ENCODE peak calls at places on chromosome 12, in eight cellular contexts. T is CD8-positive, alpha-beta T cell; V is fibroblast of lung; E is nephron progenitor cell; A is psoas muscle; R is uterus; M is PC-3; Q is cardiac muscle cell. D is an unnamed sample.

GRCh38 chr12:3323002-3323685 is 167.9 kb upstream of the PRMT8 start:
- DNase-seq in V (no peak), Q (no peak), R (no peak), M (no peak), E (no peak), A (no peak), T (no peak), D (no peak)

GRCh38 chr12:46915861-46916260 is 90.1 kb upstream of the SLC38A4 start:
- DNase-seq in Q (peak), A (no peak), T (no peak), R (peak), E (peak), M (no peak), V (peak), D (no peak)

GRCh38 chr12:113154351-113154973 is 4.9 kb downstream of the CFAP73 start:
- DNase-seq in A (no peak), R (no peak), E (peak), V (peak), T (no peak), M (no peak), Q (peak), D (no peak)

GRCh38 chr12:67077617-67078016 is 191.5 kb upstream of the CAND1 start:
- DNase-seq in T (no peak), R (no peak), E (no peak), A (no peak), Q (no peak), V (peak), M (peak), D (no peak)

GRCh38 chr12:112005419-112006395 is 7.3 kb downstream of the TMEM116 start:
- DNase-seq in Q (peak), M (peak), V (peak), R (no peak), A (no peak), T (no peak), E (no peak), D (no peak)

GRCh38 chr12:10454531-10454930 is 1.4 kb upstream of the KLRC1 start:
- DNase-seq in Q (no peak), R (no peak), E (no peak), M (no peak), T (no peak), V (no peak), A (no peak), D (no peak)

GRCh38 chr12:79378496-79378895 is 312.3 kb downstream of the PAWR start:
- DNase-seq in V (peak), A (no peak), T (no peak), E (no peak), M (no peak), Q (no peak), R (no peak), D (no peak)

GRCh38 chr12:12564911-12565310 is 2.2 kb upstream of the DUSP16 start:
- DNase-seq in M (peak), E (no peak), R (no peak), T (no peak), Q (no peak), V (no peak), A (no peak), D (no peak)

GRCh38 chr12:128817115-128818015 is 6.4 kb downstream of the SLC15A4 start:
- DNase-seq in R (peak), A (peak), Q (peak), T (no peak), E (no peak), M (no peak), V (peak), D (peak)

GRCh38 chr12:47377414-47378221 is 297.9 kb upstream of the AMIGO2 start:
- DNase-seq in E (no peak), M (peak), R (peak), V (peak), T (no peak), Q (peak), A (peak), D (no peak)

GRCh38 chr12:106733660-106734059 is 40.8 kb upstream of the RIC8B start:
- DNase-seq in M (no peak), V (peak), T (no peak), E (no peak), A (no peak), R (no peak), Q (peak), D (no peak)

GRCh38 chr12:71223139-71223538 is 65.3 kb upstream of the TSPAN8 start:
- DNase-seq in V (no peak), T (no peak), Q (no peak), A (no peak), M (peak), E (no peak), R (no peak), D (no peak)

GRCh38 chr12:124927325-124928094 is 13.1 kb upstream of the UBC start:
- DNase-seq in E (peak), A (peak), R (peak), T (peak), Q (peak), V (peak), M (peak), D (peak)

GRCh38 chr12:9951026-9951652 is 19.0 kb upstream of the CLEC2A start:
- DNase-seq in E (no peak), R (no peak), M (no peak), T (peak), V (no peak), Q (no peak), A (no peak), D (peak)

GRCh38 chr12:49945394-49946080 is 5.0 kb upstream of the AQP2 start:
- DNase-seq in M (peak), T (peak), E (peak), A (peak), R (peak), V (peak), Q (peak), D (peak)

GRCh38 chr12:124762791-124763593 is 100.7 kb downstream of the SCARB1 start:
- DNase-seq in V (no peak), R (no peak), M (no peak), E (no peak), Q (peak), A (no peak), T (no peak), D (no peak)

GRCh38 chr12:49086116-49086515 is 8.5 kb downstream of the DHH start:
- DNase-seq in A (no peak), E (no peak), M (no peak), Q (peak), V (no peak), T (no peak), R (no peak), D (no peak)

GRCh38 chr12:13980548-13981295 is 680 bp downstream of the GRIN2B start:
- DNase-seq in Q (no peak), V (no peak), A (no peak), M (no peak), T (no peak), R (no peak), E (peak), D (no peak)

GRCh38 chr12:109449845-109450532 is 27.1 kb downstream of the KCTD10 start:
- DNase-seq in V (no peak), A (no peak), Q (no peak), E (no peak), R (no peak), M (no peak), T (no peak), D (no peak)
- TF ChIP-seq CTCF in V (no peak), A (no peak), Q (no peak), E (no peak), R (no peak), M (no peak), T (no peak), D (peak)

GRCh38 chr12:103542078-103542477 is 45.0 kb upstream of the STAB2 start:
- DNase-seq in V (no peak), M (no peak), E (no peak), T (no peak), A (no peak), Q (no peak), R (no peak), D (no peak)

GRCh38 chr12:103548622-103549601 is 38.2 kb upstream of the STAB2 start:
- DNase-seq in M (peak), Q (peak), V (peak), R (peak), T (peak), A (peak), E (peak), D (peak)

GRCh38 chr12:103546959-103547358 is 40.1 kb upstream of the STAB2 start:
- DNase-seq in R (no peak), Q (no peak), A (no peak), V (no peak), M (peak), T (no peak), E (no peak), D (no peak)

DNA sequence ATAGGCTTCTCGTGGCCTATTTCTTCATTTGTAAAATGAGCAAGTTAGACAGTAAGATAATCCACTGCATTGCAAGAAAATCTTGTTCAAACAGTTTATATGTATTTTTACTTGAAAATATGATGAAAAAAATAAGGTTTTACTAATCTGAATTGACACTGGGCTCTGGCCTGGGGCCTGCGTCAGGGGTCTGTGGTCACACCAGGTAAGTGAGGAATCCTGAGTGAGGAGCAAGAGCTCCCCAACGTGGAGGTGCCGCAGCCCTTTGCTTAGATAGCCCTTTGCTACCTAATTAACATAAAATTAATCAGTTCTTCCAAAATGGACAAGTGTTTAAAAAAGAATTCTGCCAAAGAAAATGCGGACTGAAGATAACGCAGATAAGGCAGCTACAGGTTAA is 39.1 kb upstream of the STAB2 start:
- DNase-seq in A (no peak), V (no peak), E (no peak), Q (no peak), M (no peak), T (no peak), R (no peak), D (no peak)
- TF ChIP-seq CTCF in A (no peak), V (no peak), E (no peak), Q (no peak), M (no peak), T (no peak), R (no peak), D (no peak)

DNA sequence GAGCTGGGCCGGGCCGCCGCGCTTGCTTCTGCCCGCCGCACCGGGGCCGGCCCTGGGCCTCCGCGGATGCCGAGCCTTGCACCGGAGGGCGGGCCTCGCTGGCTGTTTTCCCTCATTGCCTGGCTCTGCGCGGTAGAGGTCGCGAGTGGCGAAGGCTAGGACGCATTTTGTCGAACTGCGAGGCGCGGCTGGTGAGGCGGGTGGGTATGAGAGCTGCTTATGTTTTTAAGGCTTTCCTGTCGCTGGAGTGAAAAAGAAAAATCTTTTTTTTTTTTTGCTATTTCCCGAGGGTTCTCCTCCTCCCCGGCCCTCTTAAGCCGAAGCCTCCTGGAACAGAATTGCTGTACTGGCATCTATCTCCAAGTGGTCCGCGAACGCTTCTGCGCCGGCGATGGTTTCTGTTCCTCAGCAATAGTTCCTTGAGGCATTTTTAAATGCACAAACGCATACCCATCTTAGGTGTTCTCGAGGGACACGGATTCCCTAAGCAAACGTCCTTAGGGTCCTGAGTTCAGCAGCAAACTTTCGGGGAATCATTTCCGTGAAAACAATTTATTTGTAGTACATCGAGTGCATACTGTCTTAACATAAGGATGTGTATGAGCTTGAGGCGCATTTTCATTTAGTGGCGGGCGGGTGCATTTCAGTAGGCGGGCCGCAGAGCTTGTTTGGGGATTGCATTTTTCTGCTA is 631 bp downstream of the RESF1 start:
- DNase-seq in T (peak), E (peak), Q (peak), A (peak), V (peak), R (peak), M (peak), D (peak)
- TF ChIP-seq CTCF in T (no peak), E (no peak), Q (peak), A (no peak), V (peak), R (peak), M (no peak), D (no peak)

GRCh38 chr12:51911307-51911706 is 4.0 kb downstream of the ACVRL1 start:
- DNase-seq in R (no peak), A (no peak), V (no peak), Q (no peak), E (no peak), M (no peak), T (no peak), D (no peak)

GRCh38 chr12:51914034-51914923 is 7.0 kb downstream of the ACVRL1 start:
- DNase-seq in T (no peak), R (no peak), A (no peak), V (no peak), Q (no peak), M (no peak), E (no peak), D (no peak)

GRCh38 chr12:51911788-51912711 is 4.7 kb downstream of the ACVRL1 start:
- DNase-seq in M (no peak), E (no peak), V (peak), R (no peak), T (no peak), A (peak), Q (peak), D (no peak)

GRCh38 chr12:51915003-51915625 is 7.8 kb downstream of the ACVRL1 start:
- DNase-seq in E (no peak), T (no peak), R (no peak), A (no peak), M (no peak), V (no peak), Q (no peak), D (no peak)

GRCh38 chr12:51913071-51914033 is 6.0 kb downstream of the ACVRL1 start:
- DNase-seq in R (no peak), E (no peak), T (no peak), A (no peak), V (no peak), Q (no peak), M (no peak), D (no peak)
- TF ChIP-seq CTCF in R (no peak), E (peak), T (no peak), A (no peak), V (no peak), Q (peak), M (peak), D (no peak)

GRCh38 chr12:105018001-105018400 is 31.9 kb downstream of the NOPCHAP1 start:
- DNase-seq in A (no peak), R (no peak), V (no peak), M (no peak), T (no peak), E (no peak), Q (no peak), D (no peak)
- TF ChIP-seq CTCF in A (no peak), R (no peak), V (no peak), M (no peak), T (no peak), E (no peak), Q (no peak), D (no peak)

GRCh38 chr12:2082321-2082720 is 29.5 kb downstream of the CACNA1C start:
- DNase-seq in Q (no peak), R (no peak), V (no peak), M (no peak), E (no peak), A (no peak), T (no peak), D (no peak)

GRCh38 chr12:2083008-2083407 is 30.2 kb downstream of the CACNA1C start:
- DNase-seq in R (no peak), V (no peak), E (no peak), T (no peak), Q (no peak), A (no peak), M (no peak), D (no peak)

GRCh38 chr12:2080604-2081003 is 27.8 kb downstream of the CACNA1C start:
- DNase-seq in T (no peak), Q (no peak), A (no peak), E (no peak), R (no peak), V (no peak), M (no peak), D (no peak)

GRCh38 chr12:2084553-2085296 is 31.9 kb downstream of the CACNA1C start:
- DNase-seq in E (no peak), Q (peak), T (no peak), M (peak), R (peak), V (peak), A (peak), D (no peak)

GRCh38 chr12:2083561-2083960 is 30.8 kb downstream of the CACNA1C start:
- DNase-seq in V (no peak), R (no peak), M (peak), E (no peak), T (no peak), A (no peak), Q (no peak), D (no peak)
- TF ChIP-seq CTCF in V (no peak), R (no peak), M (no peak), E (no peak), T (no peak), A (no peak), Q (no peak), D (no peak)

GRCh38 chr12:56590237-56590830 is 39.8 kb downstream of the BAZ2A start:
- DNase-seq in R (no peak), T (no peak), Q (peak), M (peak), V (peak), E (no peak), A (no peak), D (no peak)
- TF ChIP-seq CTCF in R (no peak), T (no peak), Q (peak), M (peak), V (no peak), E (peak), A (no peak), D (peak)

DNA sequence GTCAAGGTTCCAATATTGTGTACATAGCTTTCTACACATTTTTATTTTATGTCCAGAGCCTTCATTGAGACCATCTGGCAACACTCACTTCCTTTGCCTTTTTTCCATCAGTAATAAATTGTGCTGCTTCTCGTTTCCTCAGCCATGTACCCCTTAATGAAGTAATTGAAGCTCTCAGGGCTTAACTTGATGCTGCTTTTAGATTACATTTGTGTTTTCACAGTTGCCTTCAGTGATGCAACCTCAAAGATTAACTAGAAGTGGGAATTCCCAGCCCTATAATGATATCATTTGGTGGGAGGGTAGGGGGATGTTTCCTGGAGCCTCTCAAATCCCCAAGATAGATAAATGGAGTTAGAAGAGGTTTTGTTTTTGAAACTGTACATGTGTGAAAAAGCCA is 80.2 kb upstream of the KRR1 start:
- DNase-seq in V (no peak), A (no peak), E (no peak), M (no peak), R (no peak), Q (peak), T (no peak), D (no peak)
- TF ChIP-seq CTCF in V (no peak), A (no peak), E (no peak), M (no peak), R (no peak), Q (no peak), T (no peak), D (no peak)

D was measured in natural killer cell.